ENCODE peak calls at places on chromosomes 12 and 14, in six cellular contexts. I is K562, O is HCT116, B is HepG2, Q is GM12878, A is SK-N-SH. J is an unnamed sample.

GRCh38 chr14:85958069-85958468 is 428.1 kb downstream of the FLRT2 start:
- DNase-seq in B (no peak), O (no peak), A (no peak), Q (no peak), I (no peak), J (no peak)

GRCh38 chr12:104333692-104334255 is 30.2 kb downstream of the EID3 start:
- DNase-seq in B (no peak), O (no peak), A (no peak), Q (no peak), I (no peak), J (no peak)

GRCh38 chr12:104656921-104657320 is 200.2 kb downstream of the CHST11 start:
- DNase-seq in I (no peak), B (no peak), A (no peak), Q (no peak), O (no peak), J (no peak)

GRCh38 chr14:85528882-85529585 is 910 bp upstream of the FLRT2 start:
- DNase-seq in I (no peak), O (no peak), A (no peak), Q (no peak), B (no peak), J (no peak)

GRCh38 chr14:74563233-74563585 is 48.8 kb downstream of the LTBP2 start:
- DNase-seq in O (no peak), A (no peak), I (no peak), Q (no peak), B (no peak), J (no peak)

GRCh38 chr12:105141320-105141918 is 33.9 kb downstream of the WASHC4 start:
- DNase-seq in B (no peak), Q (no peak), O (no peak), I (no peak), A (peak), J (no peak)

GRCh38 chr12:105485321-105485910 is 154.9 kb downstream of the C12orf75 start:
- DNase-seq in Q (no peak), A (no peak), I (no peak), B (no peak), O (no peak), J (no peak)

GRCh38 chr12:14211829-14212455 is 153.5 kb upstream of the ATF7IP start:
- DNase-seq in Q (no peak), I (no peak), O (no peak), B (no peak), A (no peak), J (no peak)

GRCh38 chr12:2672863-2673262 is 121.9 kb upstream of the FKBP4 start:
- DNase-seq in I (no peak), A (no peak), Q (no peak), O (no peak), B (no peak), J (no peak)

GRCh38 chr12:52244615-52244994 is 11.6 kb downstream of the KRT7 start:
- DNase-seq in O (no peak), A (peak), B (no peak), I (no peak), Q (no peak), J (no peak)

GRCh38 chr12:89185889-89186288 is 166.4 kb downstream of the DUSP6 start:
- DNase-seq in A (no peak), B (no peak), O (no peak), Q (no peak), I (no peak), J (no peak)

GRCh38 chr14:95774265-95775160 is 60.6 kb upstream of the TCL1A start:
- DNase-seq in A (peak), Q (peak), O (peak), I (peak), B (peak), J (peak)
- TF ChIP-seq SIN3A in A (no peak), Q (no peak), O (no peak), I (no peak), B (no peak), J (no peak)

DNA sequence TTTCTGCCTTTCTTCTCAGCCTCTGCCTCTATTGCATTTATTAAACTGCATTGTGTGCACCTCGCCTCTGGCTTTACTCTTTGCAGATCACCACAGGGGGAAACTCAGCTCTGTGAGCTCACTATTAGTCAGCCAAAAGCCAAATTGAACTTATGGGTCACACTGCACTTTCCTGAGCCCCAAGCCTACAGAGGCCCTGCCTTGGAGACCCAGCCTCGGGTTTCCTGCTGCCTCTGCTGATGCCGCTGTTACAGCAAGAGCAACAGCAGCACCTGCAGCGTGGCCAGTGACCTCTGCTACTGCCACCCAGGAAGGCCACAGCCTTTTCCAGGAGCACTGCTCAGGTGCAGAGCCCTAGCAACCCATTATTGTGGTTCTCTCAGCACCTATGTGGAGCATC is 122.5 kb downstream of the DAD1 start:
- DNase-seq in I (no peak), O (no peak), Q (no peak), B (no peak), A (no peak), J (no peak)
- TF ChIP-seq CTCF in I (no peak), O (no peak), Q (no peak), B (no peak), A (no peak), J (no peak)

GRCh38 chr12:20798561-20798960 is 11.9 kb upstream of the SLCO1B3 start:
- DNase-seq in B (peak), I (no peak), Q (no peak), O (peak), A (peak), J (no peak)
- TF ChIP-seq SIN3A in B (no peak), I (no peak), Q (no peak), O (no peak), A (no peak), J (no peak)

GRCh38 chr14:35821546-35822411 is 4.4 kb upstream of the BRMS1L start:
- DNase-seq in O (peak), Q (no peak), I (peak), A (peak), B (peak), J (peak)
- TF ChIP-seq CTCF in O (peak), Q (peak), I (peak), A (peak), B (peak), J (peak)

DNA sequence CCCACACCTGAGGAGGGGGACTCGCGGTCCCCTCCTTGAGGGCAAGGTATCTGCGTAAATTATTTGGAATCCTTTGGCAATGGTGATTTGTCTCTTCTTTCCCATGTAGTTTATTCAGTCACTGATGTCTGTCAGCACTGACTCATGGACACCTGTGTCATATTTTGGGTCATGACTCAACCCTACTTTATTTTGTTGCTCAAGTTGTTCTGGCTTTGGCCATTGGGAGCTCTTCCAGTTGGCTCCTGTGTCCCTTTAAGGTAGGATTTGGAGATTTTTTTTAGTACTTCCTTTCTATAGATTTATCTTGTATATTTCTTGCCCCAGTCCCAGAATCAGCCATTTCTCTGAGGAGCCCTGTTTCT is 47.4 kb upstream of the C14orf180 start:
- DNase-seq in I (no peak), B (no peak), O (no peak), A (no peak), Q (no peak), J (no peak)
- TF ChIP-seq SIN3A in I (no peak), B (no peak), O (no peak), A (no peak), Q (no peak), J (no peak)

DNA sequence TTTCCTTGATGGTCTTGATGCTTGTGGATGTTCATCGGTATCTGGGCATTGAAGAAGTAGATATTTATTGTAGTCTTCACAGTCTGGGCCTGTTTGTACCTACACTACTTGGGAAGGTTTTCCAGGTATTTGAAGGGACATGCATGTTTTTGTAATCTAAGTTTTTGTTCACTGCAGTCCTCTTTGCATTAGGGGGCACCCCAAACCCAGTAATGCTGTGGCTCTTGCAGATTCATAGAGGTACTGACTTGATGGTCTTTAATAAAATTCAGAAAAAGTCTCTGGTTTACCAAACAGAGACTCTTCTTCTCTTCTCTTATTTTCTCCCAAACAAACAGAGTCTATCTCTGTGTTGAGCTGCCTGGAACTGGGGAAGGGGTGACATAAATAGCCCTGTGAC is 150.9 kb upstream of the SLC16A7 start:
- DNase-seq in Q (no peak), O (no peak), A (no peak), I (no peak), B (no peak), J (no peak)
- TF ChIP-seq CTCF in Q (no peak), O (no peak), A (peak), I (no peak), B (no peak), J (no peak)

DNA sequence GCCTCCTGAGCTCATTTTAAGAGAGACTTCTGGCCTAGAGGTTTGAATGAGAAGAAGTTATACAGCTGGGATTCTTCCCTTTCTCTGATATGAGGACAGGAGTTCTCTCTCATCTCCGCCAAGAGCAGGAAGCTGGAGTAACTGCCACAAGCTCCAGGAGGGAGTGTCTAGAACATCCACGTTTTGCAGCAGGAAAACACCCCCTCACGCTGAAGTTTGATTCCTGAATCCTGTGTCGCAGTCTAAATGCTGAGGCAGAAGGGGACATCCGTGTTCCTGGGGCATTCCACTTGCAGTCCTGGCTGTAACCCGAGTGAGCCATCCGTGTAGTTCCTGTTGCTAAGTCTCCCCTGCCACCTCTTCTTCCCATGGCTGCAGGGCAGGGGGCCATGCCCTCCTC is 38.3 kb downstream of the NTF3 start:
- DNase-seq in B (no peak), A (no peak), Q (no peak), O (no peak), I (no peak), J (no peak)
- TF ChIP-seq SIN3A in B (no peak), A (no peak), Q (no peak), O (no peak), I (no peak), J (no peak)

DNA sequence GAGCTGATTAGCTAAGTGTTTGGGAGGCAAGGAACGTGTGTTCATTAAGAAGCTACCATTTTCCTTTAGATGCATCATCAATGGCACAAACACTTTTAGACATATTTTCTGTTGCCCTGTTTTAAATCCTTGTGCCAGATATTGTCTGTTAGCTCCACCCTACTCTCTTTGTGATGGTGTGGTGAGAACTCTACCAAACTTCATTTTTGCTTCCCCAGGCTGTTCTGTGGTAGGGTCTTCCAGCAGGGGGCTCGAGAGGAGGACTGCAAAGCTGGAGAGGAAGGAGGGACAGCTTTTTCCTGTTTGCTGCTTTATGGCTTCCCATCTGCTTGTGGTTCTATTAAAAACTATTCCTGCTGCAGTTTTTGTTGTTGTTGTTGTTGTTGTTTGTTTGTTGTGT is 23.8 kb upstream of the STRAP start:
- DNase-seq in I (no peak), A (no peak), O (no peak), Q (no peak), B (no peak), J (no peak)
- TF ChIP-seq CTCF in I (no peak), A (peak), O (no peak), Q (no peak), B (peak), J (no peak)

J was measured in Panc1.